ENCODE peak calls at places on chromosomes 7 and 10, in four cellular contexts. One of them, this sample, is unnamed.

GRCh38 chr10:124573726-124574455 is 112.3 kb downstream of the LHPP start:
- DNase-seq in nephron progenitor cell: no peak
- DNase-seq in left colon: no peak
- DNase-seq in substantia nigra: no peak
- DNase-seq in this sample: no peak

GRCh38 chr7:33933611-33934281 is 28.4 kb downstream of the BMPER start:
- DNase-seq in nephron progenitor cell: no peak
- DNase-seq in substantia nigra: no peak
- DNase-seq in left colon: no peak
- DNase-seq in this sample: no peak

GRCh38 chr7:42692609-42693008 is 219.3 kb downstream of the C7orf25 start:
- DNase-seq in substantia nigra: no peak
- DNase-seq in nephron progenitor cell: no peak
- DNase-seq in left colon: no peak
- DNase-seq in this sample: no peak

GRCh38 chr10:60564475-60564874 is 174.8 kb upstream of the ANK3 start:
- DNase-seq in left colon: no peak
- DNase-seq in nephron progenitor cell: no peak
- DNase-seq in substantia nigra: no peak
- DNase-seq in this sample: no peak

GRCh38 chr10:11186330-11186729 is 168.7 kb downstream of the CELF2 start:
- DNase-seq in left colon: no peak
- DNase-seq in substantia nigra: no peak
- DNase-seq in nephron progenitor cell: no peak
- DNase-seq in this sample: no peak

GRCh38 chr7:50669890-50670289 is 104.7 kb upstream of the DDC start:
- DNase-seq in substantia nigra: no peak
- DNase-seq in nephron progenitor cell: no peak
- DNase-seq in left colon: no peak
- DNase-seq in this sample: no peak

GRCh38 chr10:119786117-119786769 is 60.4 kb downstream of the INPP5F start:
- DNase-seq in substantia nigra: no peak
- DNase-seq in left colon: no peak
- DNase-seq in nephron progenitor cell: no peak
- DNase-seq in this sample: no peak

GRCh38 chr7:36314491-36314890 is 75.2 kb upstream of the ANLN start:
- DNase-seq in substantia nigra: no peak
- DNase-seq in left colon: no peak
- DNase-seq in nephron progenitor cell: no peak
- DNase-seq in this sample: peak

GRCh38 chr10:27360581-27361172 is 120.1 kb upstream of the ACBD5 start:
- DNase-seq in left colon: peak
- DNase-seq in substantia nigra: peak
- DNase-seq in nephron progenitor cell: peak
- DNase-seq in this sample: peak

GRCh38 chr7:19752045-19752444 is 21.4 kb downstream of the TMEM196 start:
- DNase-seq in substantia nigra: no peak
- DNase-seq in nephron progenitor cell: no peak
- DNase-seq in left colon: no peak
- DNase-seq in this sample: no peak

GRCh38 chr10:77240042-77240619 is 397.5 kb downstream of the KCNMA1 start:
- DNase-seq in nephron progenitor cell: no peak
- DNase-seq in substantia nigra: no peak
- DNase-seq in left colon: no peak
- DNase-seq in this sample: no peak

GRCh38 chr7:54960517-54960916 is 58.3 kb upstream of the EGFR start:
- DNase-seq in left colon: no peak
- DNase-seq in nephron progenitor cell: no peak
- DNase-seq in substantia nigra: no peak
- DNase-seq in this sample: no peak

GRCh38 chr10:123009105-123009805 is 449 bp downstream of the ACADSB start:
- DNase-seq in left colon: peak
- DNase-seq in nephron progenitor cell: peak
- DNase-seq in substantia nigra: no peak
- DNase-seq in this sample: no peak

GRCh38 chr10:7908541-7909210 is 90.4 kb downstream of the TAF3 start:
- DNase-seq in nephron progenitor cell: no peak
- DNase-seq in left colon: no peak
- DNase-seq in substantia nigra: no peak
- DNase-seq in this sample: no peak

GRCh38 chr7:75734586-75735047 is 4.1 kb downstream of the HIP1 start:
- DNase-seq in substantia nigra: no peak
- DNase-seq in left colon: no peak
- DNase-seq in nephron progenitor cell: peak
- DNase-seq in this sample: no peak

GRCh38 chr10:80487791-80488538 is 33.9 kb downstream of the TSPAN14 start:
- DNase-seq in substantia nigra: no peak
- DNase-seq in nephron progenitor cell: no peak
- DNase-seq in left colon: no peak
- DNase-seq in this sample: no peak

GRCh38 chr10:104688251-104688650 is 47.2 kb downstream of the SORCS3 start:
- DNase-seq in left colon: no peak
- DNase-seq in substantia nigra: peak
- DNase-seq in nephron progenitor cell: peak
- DNase-seq in this sample: peak

GRCh38 chr7:139619367-139619657 is 95.8 kb downstream of the CLEC2L start:
- DNase-seq in substantia nigra: no peak
- DNase-seq in left colon: no peak
- DNase-seq in nephron progenitor cell: no peak
- DNase-seq in this sample: no peak

GRCh38 chr7:32762894-32763293 is 128.7 kb downstream of the KBTBD2 start:
- DNase-seq in nephron progenitor cell: peak
- DNase-seq in substantia nigra: no peak
- DNase-seq in left colon: no peak
- DNase-seq in this sample: no peak

GRCh38 chr10:124675261-124675660 is 68.9 kb downstream of the FAM53B start:
- DNase-seq in substantia nigra: no peak
- DNase-seq in nephron progenitor cell: no peak
- DNase-seq in left colon: no peak
- DNase-seq in this sample: no peak

GRCh38 chr7:102317231-102318059 is 30.8 kb downstream of the SH2B2 start:
- DNase-seq in substantia nigra: no peak
- DNase-seq in left colon: no peak
- DNase-seq in nephron progenitor cell: no peak
- DNase-seq in this sample: no peak

GRCh38 chr7:42886129-42886528 is 25.7 kb downstream of the C7orf25 start:
- DNase-seq in nephron progenitor cell: no peak
- DNase-seq in substantia nigra: no peak
- DNase-seq in left colon: no peak
- DNase-seq in this sample: no peak

GRCh38 chr10:3136763-3137611 is 35.6 kb downstream of the PITRM1 start:
- DNase-seq in nephron progenitor cell: no peak
- DNase-seq in substantia nigra: no peak
- DNase-seq in left colon: no peak
- DNase-seq in this sample: no peak

GRCh38 chr7:26202019-26202985 is 757 bp downstream of the CBX3 start:
- DNase-seq in substantia nigra: peak
- DNase-seq in left colon: peak
- DNase-seq in nephron progenitor cell: peak
- DNase-seq in this sample: no peak

GRCh38 chr7:136976504-136977251 is 108.2 kb downstream of the CHRM2 start:
- DNase-seq in nephron progenitor cell: no peak
- DNase-seq in substantia nigra: no peak
- DNase-seq in left colon: no peak
- DNase-seq in this sample: no peak

GRCh38 chr7:2792856-2793487 is 51.1 kb downstream of the GNA12 start:
- DNase-seq in left colon: no peak
- DNase-seq in substantia nigra: no peak
- DNase-seq in nephron progenitor cell: no peak
- DNase-seq in this sample: peak

GRCh38 chr7:54112568-54112967 is 429.6 kb upstream of the VSTM2A start:
- DNase-seq in left colon: no peak
- DNase-seq in nephron progenitor cell: no peak
- DNase-seq in substantia nigra: no peak
- DNase-seq in this sample: no peak

GRCh38 chr7:155066417-155066950 is 3.6 kb upstream of the HTR5A start:
- DNase-seq in nephron progenitor cell: no peak
- DNase-seq in substantia nigra: no peak
- DNase-seq in left colon: no peak
- DNase-seq in this sample: peak

GRCh38 chr10:102113956-102114857 is 6.0 kb downstream of the LDB1 start:
- DNase-seq in nephron progenitor cell: peak
- DNase-seq in left colon: peak
- DNase-seq in substantia nigra: no peak
- DNase-seq in this sample: no peak

GRCh38 chr10:34249634-34250033 is 565.5 kb downstream of the PARD3 start:
- DNase-seq in substantia nigra: no peak
- DNase-seq in left colon: no peak
- DNase-seq in nephron progenitor cell: no peak
- DNase-seq in this sample: no peak

This sample was measured in osteocyte.